ENCODE peak calls at places on chromosomes 1 and 21, in ten cellular contexts. H is IMR-90, I is right atrium auricular region, T is thoracic aorta, F is heart left ventricle, D is K562, Z is breast epithelium, Y is Peyer's patch, L is uterus, N is stomach. P is an unnamed sample.

GRCh38 chr1:1239624-1240347 is 6.7 kb downstream of the C1QTNF12 start:
- DNase-seq in I (no peak), F (no peak), D (peak; percentile 64), T (no peak), Y (no peak), Z (no peak), L (no peak), N (no peak), H (no peak), P (no peak)

GRCh38 chr1:151936653-151937052 is 27.3 kb upstream of the THEM4 start:
- DNase-seq in I (no peak), Z (no peak), H (no peak), D (peak; percentile 49), Y (no peak), N (no peak), T (no peak), F (no peak), L (no peak), P (no peak)

GRCh38 chr1:206885341-206886060 is 11.7 kb upstream of the IL24 start:
- DNase-seq in F (no peak), D (no peak), T (no peak), L (no peak), I (no peak), Y (no peak), Z (peak; percentile 54), H (no peak), N (no peak), P (no peak)

GRCh38 chr1:3618904-3619671 is 5.7 kb upstream of the TPRG1L start:
- DNase-seq in I (peak; percentile 82), T (peak; percentile 37), L (peak; percentile 67), N (peak; percentile 79), H (peak; percentile 80), Y (peak; percentile 92), F (peak; percentile 74), Z (peak; percentile 70), D (peak; percentile 86), P (peak; percentile 58)

GRCh38 chr1:204503122-204503912 is 8.7 kb upstream of the PIK3C2B start:
- DNase-seq in I (no peak), N (no peak), L (no peak), F (no peak), H (peak; percentile 74), Y (no peak), T (no peak), D (peak; percentile 52), Z (no peak), P (no peak)

GRCh38 chr1:110519125-110519810 is at the start of gene KCNA10:
- DNase-seq in Y (no peak), Z (no peak), L (no peak), I (no peak), T (no peak), D (no peak), H (no peak), F (no peak), N (no peak), P (no peak)

GRCh38 chr1:178682429-178682828 is 42.6 kb upstream of the RALGPS2 start:
- DNase-seq in T (no peak), L (no peak), N (no peak), H (no peak), F (no peak), I (no peak), Z (no peak), D (no peak), Y (no peak), P (no peak)

GRCh38 chr1:185917646-185918045 is 183.5 kb downstream of the HMCN1 start:
- DNase-seq in H (peak; percentile 66), I (no peak), F (no peak), N (no peak), D (no peak), Y (no peak), Z (no peak), T (no peak), L (no peak), P (no peak)

GRCh38 chr21:29342394-29342957 is 43.8 kb downstream of the BACH1 start:
- DNase-seq in I (peak; percentile 80), L (peak; percentile 49), Y (peak; percentile 62), D (no peak), T (peak; percentile 22), Z (no peak), N (no peak), H (peak; percentile 99), F (peak; percentile 80), P (peak; percentile 65)

GRCh38 chr21:34844033-34844923 is 175.5 kb downstream of the CLIC6 start:
- DNase-seq in T (no peak), L (no peak), Y (peak; percentile 66), N (peak; percentile 60), H (peak; percentile 71), F (peak; percentile 71), Z (no peak), I (peak; percentile 80), D (no peak), P (no peak)

GRCh38 chr1:185926562-185926961 is 192.4 kb downstream of the HMCN1 start:
- DNase-seq in L (no peak), T (no peak), Y (no peak), F (no peak), I (no peak), H (no peak), D (no peak), N (no peak), Z (no peak), P (no peak)

GRCh38 chr1:74763714-74764301 is 30.9 kb downstream of the TYW3 start:
- DNase-seq in Z (no peak), N (no peak), L (no peak), I (no peak), T (no peak), H (peak; percentile 5), Y (no peak), D (no peak), F (no peak), P (no peak)

GRCh38 chr1:74771913-74772515 is 39.1 kb downstream of the TYW3 start:
- DNase-seq in T (no peak), L (no peak), I (no peak), F (no peak), D (peak; percentile 33), N (no peak), H (peak; percentile 51), Z (no peak), Y (no peak), P (no peak)

GRCh38 chr1:74772945-74773344 is 40.0 kb downstream of the TYW3 start:
- DNase-seq in H (peak; percentile 16), Y (no peak), F (no peak), N (no peak), I (no peak), L (no peak), T (no peak), D (no peak), Z (no peak), P (no peak)

GRCh38 chr1:74766579-74766978 is 33.6 kb downstream of the TYW3 start:
- DNase-seq in F (no peak), D (no peak), T (no peak), L (no peak), N (no peak), H (peak; percentile 57), Y (no peak), Z (no peak), I (no peak), P (no peak)

GRCh38 chr1:74767490-74767889 is 34.5 kb downstream of the TYW3 start:
- DNase-seq in Z (no peak), H (peak; percentile 2), F (no peak), N (no peak), T (no peak), Y (no peak), L (no peak), D (peak; percentile 37), I (no peak), P (no peak)
- TF ChIP-seq CTCF in Z (no peak), H (peak; percentile 27), F (peak; percentile 21), N (no peak), T (no peak), Y (no peak), L (no peak), D (peak; percentile 74), I (no peak), P (no peak)

GRCh38 chr1:218349365-218350021 is 4.4 kb downstream of the TGFB2 start:
- DNase-seq in T (no peak), L (no peak), I (no peak), Y (no peak), N (no peak), F (no peak), H (no peak), Z (no peak), D (no peak), P (no peak)

GRCh38 chr1:218347316-218347712 is 2.2 kb downstream of the TGFB2 start:
- DNase-seq in Y (no peak), D (no peak), N (no peak), T (no peak), F (no peak), L (peak; percentile 51), I (no peak), Z (no peak), H (peak; percentile 30), P (no peak)

GRCh38 chr1:218346391-218347204 is 1.5 kb downstream of the TGFB2 start:
- DNase-seq in L (peak; percentile 47), F (no peak), H (peak; percentile 37), I (no peak), Z (peak; percentile 44), Y (peak; percentile 57), T (no peak), D (no peak), N (no peak), P (no peak)

GRCh38 chr1:218348628-218349185 is 3.6 kb downstream of the TGFB2 start:
- DNase-seq in N (no peak), D (no peak), Z (no peak), I (no peak), F (no peak), H (no peak), L (no peak), T (no peak), Y (no peak), P (no peak)

GRCh38 chr1:218347713-218348627 is 2.8 kb downstream of the TGFB2 start:
- DNase-seq in H (peak; percentile 70), Z (peak; percentile 41), D (no peak), F (no peak), Y (no peak), I (no peak), L (no peak), N (no peak), T (no peak), P (no peak)
- H3K4me3 ChIP-seq in H (peak overlapping the region; percentile 81), Z (peak overlapping the region; percentile 86), D (no peak overlapping the region), F (peak overlapping the region; percentile 78), Y (peak overlapping the region; percentile 60), I (peak overlapping the region; percentile 63), L (peak overlapping the region; percentile 70), N (peak overlapping the region; percentile 63), T (peak overlapping the region; percentile 83), P (peak overlapping the region; percentile 62)

GRCh38 chr1:81650741-81651140 is 150.0 kb upstream of the ADGRL2 start:
- DNase-seq in D (no peak), T (no peak), H (no peak), F (no peak), Y (no peak), L (no peak), I (no peak), N (no peak), Z (no peak), P (no peak)
- H3K4me1 ChIP-seq in D (no peaks in the 10 kb centered on the region), T (peaks cover 5% of the 10 kb centered on the region), H (no peaks in the 10 kb centered on the region), F (no peaks in the 10 kb centered on the region), Y (no peaks in the 10 kb centered on the region), L (no peaks in the 10 kb centered on the region), I (peaks cover 5% of the 10 kb centered on the region), N (peaks cover 5% of the 10 kb centered on the region), Z (no peaks in the 10 kb centered on the region), P (no peaks in the 10 kb centered on the region)

DNA sequence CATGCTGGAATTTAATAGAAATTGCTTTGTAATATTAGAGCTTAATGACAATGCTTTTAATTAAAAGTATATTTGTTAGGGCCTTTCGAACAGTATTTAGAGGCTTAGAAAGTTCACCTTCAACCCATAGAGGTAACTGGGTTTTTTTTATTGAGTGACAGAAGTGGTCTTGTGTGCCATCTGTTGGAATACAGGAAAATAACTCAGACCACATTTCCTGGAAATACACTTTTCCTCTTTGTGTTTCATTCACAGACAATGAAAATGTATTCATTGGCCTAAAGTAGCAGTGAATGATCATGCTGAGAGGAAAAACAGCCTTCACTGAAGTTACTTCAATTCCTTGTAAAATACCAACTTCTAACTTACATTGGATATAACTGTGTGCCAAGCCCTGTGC is 83.6 kb upstream of the L1TD1 start:
- DNase-seq in Z (no peak), I (no peak), H (no peak), N (no peak), L (no peak), T (no peak), F (no peak), D (no peak), Y (no peak), P (no peak)
- TF ChIP-seq CTCF in Z (no peak), I (peak; percentile 16), H (no peak), N (no peak), L (no peak), T (no peak), F (no peak), D (no peak), Y (no peak), P (no peak)